ENCODE peak calls at places on chromosome X, in eight cellular contexts. Z is fibroblast of mammary gland; B is stimulated activated CD4-positive, alpha-beta T cell treated with anti-CD3 and anti-CD28 coated beads, Interleukin-15, amount 100 ng/mL, for 1 hour; A is HCEC 1CT; V is pons; X is NCI-H2227 treated with DMSO at 0.1 percent for 48 hours; K is activated gamma-delta T cell treated with Interleukin-2 at 50 U/mL for 16 hours; I is H4. Y is an unnamed sample.

GRCh38 chrX:45445745-45446412 is 245.2 kb upstream of the DIPK2B start:
- DNase-seq in A (peak; percentile 89), B (no peak), V (no peak), Z (peak; percentile 90), I (peak; percentile 51), X (no peak), K (no peak), Y (no peak)

GRCh38 chrX:434946-435345 is 48.2 kb upstream of the PPP2R3B start:
- DNase-seq in Z (no peak), X (no peak), A (no peak), V (no peak), B (no peak), I (no peak), K (no peak), Y (no peak)

GRCh38 chrX:136754641-136755040 is 26.1 kb downstream of the ARHGEF6 start:
- DNase-seq in X (no peak), V (peak; percentile 32), Z (no peak), B (no peak), A (no peak), I (no peak), K (peak; percentile 30), Y (peak; percentile 88)

GRCh38 chrX:132609449-132609848 is 120.6 kb upstream of the MBNL3 start:
- DNase-seq in Z (no peak), I (no peak), A (no peak), X (no peak), V (no peak), B (no peak), K (no peak), Y (no peak)

GRCh38 chrX:2707334-2707760 is 16.3 kb downstream of the CD99 start:
- DNase-seq in K (peak; percentile 57), V (peak; percentile 56), Z (peak; percentile 97), I (peak; percentile 92), B (peak; percentile 24), X (no peak), A (peak; percentile 97), Y (peak; percentile 55)

GRCh38 chrX:40097101-40097491 is 662 bp downstream of the BCOR start:
- DNase-seq in A (no peak), K (no peak), V (no peak), Z (no peak), B (no peak), I (no peak), X (no peak), Y (peak; percentile 30)

GRCh38 chrX:149185087-149185486 is 320.0 kb downstream of the IDS start:
- DNase-seq in X (no peak), B (no peak), K (no peak), A (no peak), I (peak; percentile 3), Z (peak; percentile 32), V (no peak), Y (no peak)

GRCh38 chrX:10474510-10474909 is 145.9 kb downstream of the MID1 start:
- DNase-seq in V (no peak), I (no peak), B (no peak), K (no peak), Z (no peak), A (no peak), X (no peak), Y (no peak)

GRCh38 chrX:120242807-120243206 is 7.8 kb upstream of the ZBTB33 start:
- DNase-seq in X (no peak), A (no peak), V (no peak), B (no peak), Z (no peak), I (no peak), K (no peak), Y (no peak)

GRCh38 chrX:150017868-150018267 is 79.6 kb upstream of the EOLA2 start:
- DNase-seq in V (no peak), B (no peak), K (no peak), Z (no peak), X (no peak), A (no peak), I (no peak), Y (no peak)

GRCh38 chrX:121496966-121497365 is 449.6 kb downstream of the GLUD2 start:
- DNase-seq in K (no peak), Z (no peak), B (no peak), X (no peak), A (no peak), I (no peak), V (no peak), Y (no peak)

GRCh38 chrX:134396174-134396573 is 63.8 kb upstream of the HPRT1 start:
- DNase-seq in X (peak; percentile 9), A (peak; percentile 36), I (no peak), Z (peak; percentile 30), V (peak; percentile 39), B (no peak), K (no peak), Y (no peak)

GRCh38 chrX:80812176-80812575 is 2.5 kb upstream of the BRWD3 start:
- DNase-seq in Z (no peak), X (no peak), B (no peak), K (no peak), V (peak; percentile 48), I (peak; percentile 61), A (peak; percentile 25), Y (no peak)

GRCh38 chrX:39248330-39248729 is 447.1 kb downstream of the MID1IP1 start:
- DNase-seq in Z (no peak), A (no peak), K (no peak), I (no peak), V (no peak), B (no peak), X (no peak), Y (no peak)

GRCh38 chrX:38102240-38102639 is 95.9 kb downstream of the SYTL5 start:
- DNase-seq in X (no peak), Z (no peak), B (no peak), K (no peak), I (no peak), V (no peak), A (no peak), Y (no peak)

GRCh38 chrX:41526925-41527324 is 79.8 kb downstream of the NYX start:
- DNase-seq in B (no peak), K (no peak), X (no peak), V (no peak), I (no peak), A (peak; percentile 76), Z (peak; percentile 54), Y (no peak)

GRCh38 chrX:70478521-70478920 is 33.9 kb downstream of the DLG3 start:
- DNase-seq in X (no peak), K (no peak), Z (peak; percentile 63), I (no peak), V (no peak), A (peak; percentile 37), B (no peak), Y (no peak)

GRCh38 chrX:119757979-119758681 is at the start of gene SOWAHD:
- DNase-seq in V (peak; percentile 28), X (no peak), K (peak; percentile 14), A (no peak), B (no peak), Z (no peak), I (no peak), Y (no peak)

GRCh38 chrX:43526878-43527277 is 129.2 kb upstream of the MAOA start:
- DNase-seq in V (no peak), I (no peak), Z (no peak), B (no peak), X (no peak), A (no peak), K (no peak), Y (no peak)

GRCh38 chrX:17174671-17175070 is 200.3 kb upstream of the NHS start:
- DNase-seq in V (peak; percentile 77), B (no peak), X (no peak), K (no peak), I (no peak), Z (no peak), A (no peak), Y (no peak)

GRCh38 chrX:53001958-53002357 is 43.6 kb upstream of the FAM156A start:
- DNase-seq in K (no peak), V (peak; percentile 65), I (no peak), A (no peak), B (no peak), X (no peak), Z (no peak), Y (no peak)

GRCh38 chrX:46204721-46205422 is 340.3 kb downstream of the ZNF674 start:
- DNase-seq in K (no peak), I (no peak), B (no peak), Z (no peak), V (no peak), X (no peak), A (no peak), Y (no peak)

GRCh38 chrX:23938690-23939089 is 30.9 kb downstream of the CXorf58 start:
- DNase-seq in B (no peak), Z (peak; percentile 51), K (no peak), X (no peak), I (no peak), V (no peak), A (no peak), Y (no peak)

GRCh38 chrX:151505796-151506195 is 57.7 kb upstream of the PASD1 start:
- DNase-seq in Z (peak; percentile 11), X (no peak), I (peak; percentile 6), B (no peak), A (no peak), V (peak; percentile 1), K (no peak), Y (no peak)

GRCh38 chrX:3811331-3812311 is 98.2 kb upstream of the PRKX start:
- DNase-seq in X (peak; percentile 12), V (peak; percentile 41), K (peak; percentile 42), A (peak; percentile 40), I (peak; percentile 64), Z (peak; percentile 58), B (no peak), Y (no peak)

GRCh38 chrX:38304010-38304409 is 23.3 kb downstream of the RPGR start:
- DNase-seq in K (no peak), B (no peak), I (no peak), V (no peak), A (peak; percentile 19), X (peak; percentile 8), Z (peak; percentile 52), Y (no peak)

GRCh38 chrX:2283111-2283847 is 217.5 kb downstream of the DHRSX start:
- DNase-seq in Z (peak; percentile 9), K (no peak), I (no peak), X (no peak), A (no peak), B (no peak), V (no peak), Y (no peak)

GRCh38 chrX:109049903-109050302 is 313.5 kb upstream of the IRS4 start:
- DNase-seq in Z (no peak), K (no peak), I (no peak), A (no peak), X (no peak), B (no peak), V (no peak), Y (no peak)

GRCh38 chrX:74238771-74239170 is 65.2 kb upstream of the ZCCHC13 start:
- DNase-seq in I (no peak), A (no peak), V (no peak), K (no peak), X (no peak), B (no peak), Z (no peak), Y (no peak)